ENCODE peak calls at places on chromosomes 3 and 15, in nine cellular contexts. I, H, M, T, L, N, X, P and J are unnamed samples.

GRCh38 chr3:46112296-46112695 is 85.0 kb upstream of the XCR1 start:
- DNase-seq in P (no peak), N (no peak), M (no peak), H (no peak), L (no peak), I (no peak), T (no peak), X (no peak), J (no peak)

GRCh38 chr3:28349397-28350000 is 875 bp upstream of the AZI2 start:
- DNase-seq in T (no peak), P (no peak), I (no peak), H (no peak), L (no peak), X (no peak), N (no peak), M (no peak), J (peak; percentile 84)

GRCh38 chr3:117349566-117349965 is 640.0 kb downstream of the TUSC7 start:
- DNase-seq in H (no peak), M (no peak), T (no peak), P (no peak), L (no peak), X (no peak), I (no peak), N (no peak), J (no peak)

GRCh38 chr3:41574900-41575299 is 375.6 kb downstream of the CTNNB1 start:
- DNase-seq in N (no peak), P (no peak), M (no peak), I (no peak), L (no peak), H (no peak), X (no peak), T (no peak), J (no peak)

GRCh38 chr3:27596334-27596841 is 112.2 kb upstream of the SLC4A7 start:
- DNase-seq in I (no peak), H (peak; percentile 74), P (no peak), M (peak; percentile 68), N (no peak), T (peak; percentile 68), X (no peak), L (no peak), J (no peak)

GRCh38 chr3:197308591-197308990 is 10.2 kb upstream of the DLG1 start:
- DNase-seq in P (no peak), M (no peak), N (no peak), T (peak; percentile 83), L (no peak), I (no peak), H (no peak), X (no peak), J (no peak)

GRCh38 chr15:76285241-76285825 is 25.9 kb downstream of the ETFA start:
- DNase-seq in H (peak; percentile 25), L (peak; percentile 9), N (peak; percentile 14), X (no peak), P (no peak), M (no peak), T (peak; percentile 6), I (no peak), J (peak; percentile 33)

GRCh38 chr3:151265866-151266265 is 12.5 kb downstream of the P2RY14 start:
- DNase-seq in M (peak; percentile 52), P (no peak), N (no peak), X (no peak), I (no peak), T (no peak), L (no peak), H (peak; percentile 30), J (peak; percentile 10)

GRCh38 chr3:120469440-120470415 is 18.9 kb upstream of the FSTL1 start:
- DNase-seq in X (no peak), P (no peak), L (no peak), H (no peak), T (peak; percentile 71), M (no peak), N (no peak), I (no peak), J (no peak)

GRCh38 chr15:46857103-46857502 is 860.2 kb upstream of the SEMA6D start:
- DNase-seq in T (no peak), P (no peak), M (no peak), X (no peak), H (no peak), I (no peak), N (no peak), L (no peak), J (no peak)

GRCh38 chr3:40407611-40408010 is 20.6 kb downstream of the ENTPD3 start:
- DNase-seq in L (no peak), M (no peak), H (no peak), P (no peak), N (no peak), I (no peak), X (no peak), T (no peak), J (no peak)

GRCh38 chr15:87906444-87906843 is 350.1 kb downstream of the NTRK3 start:
- DNase-seq in P (no peak), X (no peak), M (no peak), T (no peak), H (no peak), I (no peak), N (no peak), L (no peak), J (no peak)

GRCh38 chr3:194050782-194051320 is 85.1 kb upstream of the HES1 start:
- DNase-seq in T (no peak), P (no peak), M (no peak), I (no peak), X (no peak), L (no peak), N (no peak), H (no peak), J (no peak)

GRCh38 chr15:45138814-45139765 is 9.3 kb downstream of the DUOX1 start:
- DNase-seq in I (no peak), X (no peak), N (no peak), L (no peak), H (no peak), M (no peak), T (no peak), P (no peak), J (no peak)

GRCh38 chr3:55620361-55621025 is 133.4 kb upstream of the WNT5A start:
- DNase-seq in I (no peak), X (no peak), T (no peak), M (no peak), N (no peak), L (no peak), P (peak; percentile 99), H (no peak), J (peak; percentile 86)

GRCh38 chr3:81799403-81799802 is 38.0 kb upstream of the GBE1 start:
- DNase-seq in M (no peak), I (no peak), X (no peak), T (no peak), L (no peak), P (no peak), H (no peak), N (no peak), J (no peak)

GRCh38 chr3:49022751-49023171 is 840 bp downstream of the NDUFAF3 start:
- DNase-seq in X (no peak), H (peak; percentile 35), T (no peak), P (no peak), L (no peak), N (no peak), I (no peak), M (no peak), J (peak; percentile 60)

GRCh38 chr3:4866841-4867240 is 112.4 kb upstream of the BHLHE40 start:
- DNase-seq in X (no peak), H (no peak), T (peak; percentile 82), P (no peak), N (no peak), L (peak; percentile 20), I (no peak), M (no peak), J (peak; percentile 34)

GRCh38 chr15:92709064-92709463 is 53.5 kb upstream of the FAM174B start:
- DNase-seq in T (no peak), H (no peak), L (no peak), I (no peak), M (no peak), X (no peak), N (no peak), P (peak; percentile 90), J (no peak)

GRCh38 chr3:170355738-170356595 is 1.5 kb upstream of the SKIL start:
- DNase-seq in N (peak; percentile 76), H (peak; percentile 69), L (peak; percentile 6), I (no peak), X (peak; percentile 20), T (peak; percentile 52), M (peak; percentile 41), P (peak; percentile 79), J (peak; percentile 92)

GRCh38 chr3:98049271-98049670 is 14.2 kb upstream of the GABRR3 start:
- DNase-seq in H (no peak), M (no peak), P (peak; percentile 94), N (no peak), I (no peak), T (no peak), L (no peak), X (no peak), J (no peak)

GRCh38 chr15:101138913-101139880 is 112.7 kb downstream of the CHSY1 start:
- DNase-seq in M (no peak), X (no peak), I (no peak), H (no peak), L (no peak), T (no peak), N (peak; percentile 52), P (no peak), J (no peak)